ENCODE peak calls at places on chromosomes 2 and 18, in six cellular contexts. One of them, this sample, is unnamed.
A peak's percentile ranks its signal among the peaks of the same experiment; 100 is the strongest.

GRCh38 chr2:88451647-88452150 is 794 bp downstream of the FOXI3 start:
- DNase-seq in neural progenitor cell: no peak
- DNase-seq in PC-9: no peak
- DNase-seq in tibial artery: no peak
- DNase-seq in aorta: no peak
- DNase-seq in IMR-90: no peak
- DNase-seq in this sample: no peak

GRCh38 chr18:22694954-22695353 is 238.2 kb upstream of the RBBP8 start:
- DNase-seq in neural progenitor cell: no peak
- DNase-seq in tibial artery: peak; percentile 74
- DNase-seq in PC-9: peak; percentile 53
- DNase-seq in aorta: peak; percentile 79
- DNase-seq in IMR-90: peak; percentile 98
- DNase-seq in this sample: no peak

GRCh38 chr2:228048838-228049490 is 132.5 kb downstream of the SPHKAP start:
- DNase-seq in neural progenitor cell: peak; percentile 75
- DNase-seq in PC-9: peak; percentile 30
- DNase-seq in aorta: no peak
- DNase-seq in tibial artery: no peak
- DNase-seq in IMR-90: peak; percentile 11
- DNase-seq in this sample: no peak

GRCh38 chr2:43067254-43068052 is 159.0 kb downstream of the ZFP36L2 start:
- DNase-seq in PC-9: no peak
- DNase-seq in IMR-90: no peak
- DNase-seq in neural progenitor cell: peak; percentile 47
- DNase-seq in aorta: peak; percentile 41
- DNase-seq in tibial artery: peak; percentile 59
- DNase-seq in this sample: no peak

GRCh38 chr18:33231474-33232317 is 208.8 kb downstream of the CCDC178 start:
- DNase-seq in PC-9: peak; percentile 31
- DNase-seq in tibial artery: peak; percentile 59
- DNase-seq in IMR-90: peak; percentile 60
- DNase-seq in neural progenitor cell: peak; percentile 92
- DNase-seq in aorta: peak; percentile 57
- DNase-seq in this sample: no peak

GRCh38 chr2:218402491-218402901 is 2.8 kb downstream of the CTDSP1 start:
- DNase-seq in PC-9: no peak
- DNase-seq in neural progenitor cell: no peak
- DNase-seq in aorta: no peak
- DNase-seq in tibial artery: no peak
- DNase-seq in IMR-90: no peak
- DNase-seq in this sample: no peak

GRCh38 chr2:43406643-43407042 is 180.2 kb upstream of the ZFP36L2 start:
- DNase-seq in tibial artery: no peak
- DNase-seq in IMR-90: no peak
- DNase-seq in neural progenitor cell: no peak
- DNase-seq in aorta: no peak
- DNase-seq in PC-9: no peak
- DNase-seq in this sample: no peak

GRCh38 chr2:64697286-64698023 is 43.7 kb upstream of the SERTAD2 start:
- DNase-seq in tibial artery: no peak
- DNase-seq in IMR-90: peak; percentile 50
- DNase-seq in aorta: no peak
- DNase-seq in PC-9: no peak
- DNase-seq in neural progenitor cell: no peak
- DNase-seq in this sample: no peak

GRCh38 chr2:58614259-58614658 is 373.1 kb upstream of the FANCL start:
- DNase-seq in tibial artery: no peak
- DNase-seq in PC-9: no peak
- DNase-seq in aorta: no peak
- DNase-seq in IMR-90: no peak
- DNase-seq in neural progenitor cell: no peak
- DNase-seq in this sample: no peak

GRCh38 chr2:66431840-66432511 is 2.9 kb upstream of the MEIS1 start:
- DNase-seq in aorta: no peak
- DNase-seq in neural progenitor cell: peak; percentile 46
- DNase-seq in IMR-90: no peak
- DNase-seq in PC-9: no peak
- DNase-seq in tibial artery: peak; percentile 63
- DNase-seq in this sample: no peak

GRCh38 chr18:9743200-9744016 is 35.3 kb downstream of the RAB31 start:
- DNase-seq in IMR-90: peak; percentile 98
- DNase-seq in aorta: peak; percentile 75
- DNase-seq in PC-9: peak; percentile 94
- DNase-seq in tibial artery: no peak
- DNase-seq in neural progenitor cell: no peak
- DNase-seq in this sample: no peak

GRCh38 chr2:113910110-113910717 is 20.3 kb downstream of the ACTR3 start:
- DNase-seq in IMR-90: peak; percentile 19
- DNase-seq in neural progenitor cell: no peak
- DNase-seq in tibial artery: no peak
- DNase-seq in aorta: no peak
- DNase-seq in PC-9: no peak
- DNase-seq in this sample: no peak

GRCh38 chr2:70094978-70095832 is 7.9 kb downstream of the PCBP1 start:
- DNase-seq in neural progenitor cell: no peak
- DNase-seq in tibial artery: peak; percentile 91
- DNase-seq in aorta: peak; percentile 75
- DNase-seq in IMR-90: peak; percentile 67
- DNase-seq in PC-9: no peak
- DNase-seq in this sample: peak; percentile 66

GRCh38 chr2:144890828-144891227 is 370.9 kb upstream of the ZEB2 start:
- DNase-seq in PC-9: peak; percentile 8
- DNase-seq in aorta: no peak
- DNase-seq in neural progenitor cell: no peak
- DNase-seq in IMR-90: peak; percentile 35
- DNase-seq in tibial artery: no peak
- DNase-seq in this sample: no peak

GRCh38 chr2:78707776-78708386 is 317.6 kb upstream of the REG3G start:
- DNase-seq in aorta: no peak
- DNase-seq in tibial artery: no peak
- DNase-seq in PC-9: no peak
- DNase-seq in IMR-90: no peak
- DNase-seq in neural progenitor cell: no peak
- DNase-seq in this sample: no peak

DNA sequence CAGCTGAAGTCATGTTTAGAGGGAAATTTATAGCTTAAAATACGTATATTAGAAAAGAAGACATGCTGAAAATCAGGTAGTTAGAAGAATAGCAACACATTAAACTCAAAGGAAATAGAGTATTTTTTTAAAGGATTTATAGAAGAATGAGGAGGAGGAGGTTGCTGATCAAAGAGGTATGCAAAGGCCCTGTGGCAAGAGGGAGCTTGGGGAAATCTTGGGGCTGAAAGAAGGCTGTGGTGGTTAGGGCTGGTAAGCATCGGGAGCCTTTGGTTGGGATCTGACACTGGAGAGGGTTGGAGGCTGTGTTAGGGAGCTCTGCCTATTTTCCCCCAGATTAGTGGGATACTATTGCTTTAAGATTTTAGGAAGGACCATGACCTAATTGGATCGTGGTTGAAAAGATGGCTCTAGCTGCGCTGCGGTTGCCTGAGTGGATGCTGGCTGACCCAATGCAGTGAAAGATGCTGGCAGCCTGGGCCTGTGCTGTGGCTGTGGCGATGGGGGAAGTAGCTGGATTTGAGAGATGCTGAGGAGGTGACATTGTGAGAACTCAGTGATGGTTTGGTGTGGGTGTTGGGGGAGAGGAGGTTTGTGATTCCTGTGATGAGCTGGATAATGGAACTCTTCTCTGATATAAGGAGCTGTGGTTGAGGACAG is 11.7 kb downstream of the DGKD start:
- DNase-seq in PC-9: no peak
- DNase-seq in tibial artery: no peak
- DNase-seq in neural progenitor cell: no peak
- DNase-seq in aorta: no peak
- DNase-seq in IMR-90: no peak
- DNase-seq in this sample: no peak
- H3K4me1 ChIP-seq in PC-9: no peaks in the 10 kb centered on the region
- H3K4me1 ChIP-seq in tibial artery: peaks cover 11% of the 10 kb centered on the region
- H3K4me1 ChIP-seq in neural progenitor cell: peaks cover 5% of the 10 kb centered on the region
- H3K4me1 ChIP-seq in aorta: peaks cover 7% of the 10 kb centered on the region
- H3K4me1 ChIP-seq in IMR-90: no peaks in the 10 kb centered on the region
- H3K4me1 ChIP-seq in this sample: no peaks in the 10 kb centered on the region

DNA sequence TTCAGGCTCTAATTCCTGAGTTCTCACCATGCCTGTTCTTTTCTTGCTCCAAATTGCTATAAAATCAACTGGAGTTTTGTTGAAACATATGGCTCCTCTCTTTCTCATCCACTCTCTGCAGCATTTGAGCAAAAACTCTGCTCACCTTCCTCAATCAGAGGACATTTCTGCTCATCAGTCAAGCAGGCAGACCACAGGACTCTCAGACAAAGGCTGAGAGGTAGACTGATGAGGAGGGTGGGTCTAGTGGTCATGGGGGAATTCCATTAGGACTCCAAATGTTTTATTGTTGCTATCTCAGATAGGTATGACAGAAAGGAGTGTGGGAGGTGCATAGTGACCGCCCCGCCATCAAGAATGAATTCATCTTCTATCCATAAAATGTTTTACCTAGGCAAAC is 243.3 kb downstream of the HNMT start:
- DNase-seq in neural progenitor cell: no peak
- DNase-seq in tibial artery: no peak
- DNase-seq in IMR-90: no peak
- DNase-seq in aorta: no peak
- DNase-seq in PC-9: no peak
- DNase-seq in this sample: no peak
- H3K27ac ChIP-seq in neural progenitor cell: no peak overlapping the region
- H3K27ac ChIP-seq in tibial artery: no peak overlapping the region
- H3K27ac ChIP-seq in IMR-90: no peak overlapping the region
- H3K27ac ChIP-seq in aorta: no peak overlapping the region
- H3K27ac ChIP-seq in PC-9: no peak overlapping the region
- H3K27ac ChIP-seq in this sample: no peak overlapping the region

GRCh38 chr18:79733135-79733609 is 53.6 kb downstream of the CTDP1 start:
- DNase-seq in aorta: no peak
- DNase-seq in IMR-90: no peak
- DNase-seq in PC-9: no peak
- DNase-seq in tibial artery: no peak
- DNase-seq in neural progenitor cell: no peak
- DNase-seq in this sample: no peak

GRCh38 chr18:79730804-79731203 is 51.2 kb downstream of the CTDP1 start:
- DNase-seq in IMR-90: no peak
- DNase-seq in tibial artery: no peak
- DNase-seq in aorta: no peak
- DNase-seq in neural progenitor cell: no peak
- DNase-seq in PC-9: no peak
- DNase-seq in this sample: no peak

GRCh38 chr18:79733996-79734770 is 54.6 kb downstream of the CTDP1 start:
- DNase-seq in aorta: peak; percentile 12
- DNase-seq in IMR-90: no peak
- DNase-seq in neural progenitor cell: no peak
- DNase-seq in PC-9: no peak
- DNase-seq in tibial artery: no peak
- DNase-seq in this sample: no peak

GRCh38 chr18:79735071-79735980 is 55.7 kb downstream of the CTDP1 start:
- DNase-seq in PC-9: no peak
- DNase-seq in neural progenitor cell: no peak
- DNase-seq in IMR-90: no peak
- DNase-seq in aorta: peak; percentile 38
- DNase-seq in tibial artery: no peak
- DNase-seq in this sample: peak; percentile 49

DNA sequence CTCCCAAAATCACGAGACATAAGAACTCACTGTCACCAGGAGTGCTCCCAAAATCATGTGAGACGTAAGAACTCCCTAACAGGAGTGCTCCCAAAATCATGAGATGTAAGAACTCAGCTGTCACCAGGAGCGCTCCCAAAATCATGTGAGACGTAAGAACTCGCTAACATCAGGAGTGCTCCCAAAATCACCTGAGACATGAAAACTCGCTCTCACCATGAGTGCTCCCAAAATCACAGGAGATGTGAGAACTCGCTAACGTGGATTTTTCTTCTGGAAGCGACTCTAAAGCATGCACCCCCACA is 53.1 kb downstream of the CTDP1 start:
- DNase-seq in tibial artery: no peak
- DNase-seq in IMR-90: no peak
- DNase-seq in aorta: no peak
- DNase-seq in PC-9: no peak
- DNase-seq in neural progenitor cell: no peak
- DNase-seq in this sample: no peak
- H3K9me3 ChIP-seq in tibial artery: no peaks in the 10 kb centered on the region
- H3K9me3 ChIP-seq in IMR-90: peaks cover 41% of the 10 kb centered on the region
- H3K9me3 ChIP-seq in aorta: no peaks in the 10 kb centered on the region
- H3K9me3 ChIP-seq in PC-9: peaks cover 11% of the 10 kb centered on the region
- H3K9me3 ChIP-seq in neural progenitor cell: peaks cover 6% of the 10 kb centered on the region
- H3K9me3 ChIP-seq in this sample: peaks cover 20% of the 10 kb centered on the region

GRCh38 chr2:55010915-55011314 is 39.3 kb downstream of the RTN4 start:
- DNase-seq in PC-9: no peak
- DNase-seq in aorta: peak; percentile 57
- DNase-seq in IMR-90: peak; percentile 32
- DNase-seq in tibial artery: peak; percentile 69
- DNase-seq in neural progenitor cell: no peak
- DNase-seq in this sample: no peak
- H3K4me1 ChIP-seq in PC-9: peaks cover 85% of the 10 kb centered on the region
- H3K4me1 ChIP-seq in aorta: peaks cover 7% of the 10 kb centered on the region
- H3K4me1 ChIP-seq in IMR-90: peaks cover 27% of the 10 kb centered on the region
- H3K4me1 ChIP-seq in tibial artery: peaks cover 77% of the 10 kb centered on the region
- H3K4me1 ChIP-seq in neural progenitor cell: peaks cover 41% of the 10 kb centered on the region
- H3K4me1 ChIP-seq in this sample: peaks cover 43% of the 10 kb centered on the region

GRCh38 chr2:23592898-23593297 is 207.9 kb downstream of the KLHL29 start:
- DNase-seq in IMR-90: no peak
- DNase-seq in tibial artery: no peak
- DNase-seq in aorta: no peak
- DNase-seq in PC-9: no peak
- DNase-seq in neural progenitor cell: no peak
- DNase-seq in this sample: no peak

GRCh38 chr2:23590227-23590869 is 205.4 kb downstream of the KLHL29 start:
- DNase-seq in aorta: no peak
- DNase-seq in neural progenitor cell: no peak
- DNase-seq in PC-9: no peak
- DNase-seq in tibial artery: no peak
- DNase-seq in IMR-90: no peak
- DNase-seq in this sample: no peak

GRCh38 chr2:23593396-23594078 is 208.6 kb downstream of the KLHL29 start:
- DNase-seq in neural progenitor cell: no peak
- DNase-seq in PC-9: no peak
- DNase-seq in tibial artery: no peak
- DNase-seq in IMR-90: no peak
- DNase-seq in aorta: no peak
- DNase-seq in this sample: no peak

GRCh38 chr2:23591111-23591510 is 206.1 kb downstream of the KLHL29 start:
- DNase-seq in aorta: no peak
- DNase-seq in neural progenitor cell: no peak
- DNase-seq in IMR-90: no peak
- DNase-seq in PC-9: no peak
- DNase-seq in tibial artery: peak; percentile 43
- DNase-seq in this sample: no peak

GRCh38 chr2:23592061-23592685 is 207.2 kb downstream of the KLHL29 start:
- DNase-seq in tibial artery: no peak
- DNase-seq in aorta: no peak
- DNase-seq in PC-9: no peak
- DNase-seq in IMR-90: no peak
- DNase-seq in neural progenitor cell: no peak
- DNase-seq in this sample: no peak
- H3K27ac ChIP-seq in tibial artery: no peak overlapping the region
- H3K27ac ChIP-seq in aorta: no peak overlapping the region
- H3K27ac ChIP-seq in PC-9: no peak overlapping the region
- H3K27ac ChIP-seq in IMR-90: no peak overlapping the region
- H3K27ac ChIP-seq in neural progenitor cell: no peak overlapping the region
- H3K27ac ChIP-seq in this sample: no peak overlapping the region